ENCODE peak calls at places on chromosomes 11 and 22, in eight cellular contexts. One of them, this sample, is unnamed.

GRCh38 chr11:29713831-29714320 is 303.0 kb downstream of the KCNA4 start:
- DNase-seq in lung: no peak
- DNase-seq in spleen: no peak
- DNase-seq in tibial artery: no peak
- DNase-seq in upper lobe of right lung: no peak
- DNase-seq in A549: no peak
- DNase-seq in IMR-90: no peak
- DNase-seq in left ventricle myocardium inferior: no peak
- DNase-seq in this sample: no peak

GRCh38 chr22:44587004-44587793 is 89.2 kb upstream of the RTL6 start:
- DNase-seq in lung: no peak
- DNase-seq in upper lobe of right lung: peak
- DNase-seq in A549: no peak
- DNase-seq in IMR-90: peak
- DNase-seq in spleen: peak
- DNase-seq in tibial artery: no peak
- DNase-seq in left ventricle myocardium inferior: peak
- DNase-seq in this sample: peak

GRCh38 chr11:92845390-92846185 is 123.9 kb upstream of the MTNR1B start:
- DNase-seq in spleen: no peak
- DNase-seq in IMR-90: no peak
- DNase-seq in A549: no peak
- DNase-seq in upper lobe of right lung: no peak
- DNase-seq in tibial artery: no peak
- DNase-seq in lung: no peak
- DNase-seq in left ventricle myocardium inferior: no peak
- DNase-seq in this sample: no peak

GRCh38 chr22:42202669-42203068 is 67.8 kb downstream of the TCF20 start:
- DNase-seq in spleen: no peak
- DNase-seq in IMR-90: peak
- DNase-seq in left ventricle myocardium inferior: no peak
- DNase-seq in lung: no peak
- DNase-seq in tibial artery: no peak
- DNase-seq in upper lobe of right lung: no peak
- DNase-seq in A549: no peak
- DNase-seq in this sample: no peak

GRCh38 chr22:48045369-48045768 is 1282.9 kb downstream of the TBC1D22A start:
- DNase-seq in spleen: no peak
- DNase-seq in A549: no peak
- DNase-seq in tibial artery: no peak
- DNase-seq in upper lobe of right lung: no peak
- DNase-seq in left ventricle myocardium inferior: no peak
- DNase-seq in IMR-90: no peak
- DNase-seq in lung: no peak
- DNase-seq in this sample: no peak

GRCh38 chr11:27926469-27926868 is 181.5 kb downstream of the KIF18A start:
- DNase-seq in lung: no peak
- DNase-seq in spleen: no peak
- DNase-seq in upper lobe of right lung: no peak
- DNase-seq in left ventricle myocardium inferior: no peak
- DNase-seq in IMR-90: no peak
- DNase-seq in A549: no peak
- DNase-seq in tibial artery: no peak
- DNase-seq in this sample: no peak

GRCh38 chr22:46551321-46551720 is 13.9 kb upstream of the CELSR1 start:
- DNase-seq in tibial artery: no peak
- DNase-seq in spleen: peak
- DNase-seq in upper lobe of right lung: no peak
- DNase-seq in A549: no peak
- DNase-seq in lung: no peak
- DNase-seq in IMR-90: no peak
- DNase-seq in left ventricle myocardium inferior: peak
- DNase-seq in this sample: peak

GRCh38 chr11:102177974-102178631 is 67.9 kb downstream of the YAP1 start:
- DNase-seq in upper lobe of right lung: no peak
- DNase-seq in A549: peak
- DNase-seq in tibial artery: no peak
- DNase-seq in spleen: no peak
- DNase-seq in left ventricle myocardium inferior: no peak
- DNase-seq in IMR-90: peak
- DNase-seq in lung: no peak
- DNase-seq in this sample: no peak

GRCh38 chr22:44929348-44930015 is 80.3 kb downstream of the PHF21B start:
- DNase-seq in lung: no peak
- DNase-seq in A549: no peak
- DNase-seq in left ventricle myocardium inferior: no peak
- DNase-seq in tibial artery: no peak
- DNase-seq in upper lobe of right lung: no peak
- DNase-seq in spleen: no peak
- DNase-seq in IMR-90: no peak
- DNase-seq in this sample: no peak

GRCh38 chr11:62880231-62880802 is 379 bp upstream of the SLC3A2 start:
- DNase-seq in tibial artery: peak
- DNase-seq in A549: peak
- DNase-seq in lung: peak
- DNase-seq in IMR-90: peak
- DNase-seq in left ventricle myocardium inferior: no peak
- DNase-seq in spleen: peak
- DNase-seq in upper lobe of right lung: no peak
- DNase-seq in this sample: peak

GRCh38 chr22:40748388-40748970 is 69.2 kb downstream of the MCHR1 start:
- DNase-seq in spleen: no peak
- DNase-seq in A549: no peak
- DNase-seq in left ventricle myocardium inferior: no peak
- DNase-seq in lung: no peak
- DNase-seq in tibial artery: no peak
- DNase-seq in upper lobe of right lung: no peak
- DNase-seq in IMR-90: no peak
- DNase-seq in this sample: no peak

GRCh38 chr11:116578971-116579687 is 193.7 kb downstream of the BUD13 start:
- DNase-seq in lung: no peak
- DNase-seq in spleen: no peak
- DNase-seq in left ventricle myocardium inferior: peak
- DNase-seq in A549: no peak
- DNase-seq in upper lobe of right lung: no peak
- DNase-seq in IMR-90: no peak
- DNase-seq in tibial artery: no peak
- DNase-seq in this sample: no peak

DNA sequence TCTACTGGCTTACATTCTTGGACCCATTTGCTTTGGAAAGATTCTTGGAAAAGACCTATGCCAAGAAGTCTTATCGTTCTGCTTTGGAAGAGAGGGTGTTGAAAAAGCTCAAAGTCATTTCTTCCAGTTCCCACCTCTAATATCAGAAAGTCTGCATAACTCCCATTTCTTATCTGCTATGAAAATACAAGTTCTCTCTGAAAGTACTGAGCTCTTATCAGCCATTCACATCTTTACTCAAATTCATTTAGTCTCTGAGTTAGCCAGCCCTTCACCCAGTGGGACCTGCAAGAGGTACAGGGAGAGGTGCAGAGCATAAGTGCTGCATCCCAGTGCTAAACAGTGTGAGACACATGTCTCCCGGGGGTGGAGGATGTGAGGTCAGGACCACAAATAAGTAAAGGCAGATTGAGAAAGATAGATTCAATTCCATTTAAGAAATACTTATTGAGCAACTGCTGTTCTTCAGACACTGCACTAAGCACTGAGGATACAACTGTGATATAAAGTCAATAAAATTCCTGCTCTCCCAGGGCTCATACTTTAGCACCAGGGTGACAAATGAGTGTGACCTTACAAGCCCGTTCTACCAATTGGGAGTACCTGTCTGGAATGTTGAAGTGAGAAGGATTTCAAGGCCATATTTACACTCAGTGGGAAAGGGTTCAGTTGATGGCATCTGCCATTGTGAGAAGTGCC is 76.7 kb downstream of the PISD start:
- DNase-seq in A549: no peak
- DNase-seq in IMR-90: peak
- DNase-seq in lung: no peak
- DNase-seq in spleen: no peak
- DNase-seq in left ventricle myocardium inferior: no peak
- DNase-seq in tibial artery: no peak
- DNase-seq in upper lobe of right lung: no peak
- DNase-seq in this sample: no peak
- H3K4me3 ChIP-seq in A549: no peak
- H3K4me3 ChIP-seq in IMR-90: no peak
- H3K4me3 ChIP-seq in lung: no peak
- H3K4me3 ChIP-seq in spleen: no peak
- H3K4me3 ChIP-seq in left ventricle myocardium inferior: no peak
- H3K4me3 ChIP-seq in tibial artery: no peak
- H3K4me3 ChIP-seq in upper lobe of right lung: no peak
- H3K4me3 ChIP-seq in this sample: no peak

DNA sequence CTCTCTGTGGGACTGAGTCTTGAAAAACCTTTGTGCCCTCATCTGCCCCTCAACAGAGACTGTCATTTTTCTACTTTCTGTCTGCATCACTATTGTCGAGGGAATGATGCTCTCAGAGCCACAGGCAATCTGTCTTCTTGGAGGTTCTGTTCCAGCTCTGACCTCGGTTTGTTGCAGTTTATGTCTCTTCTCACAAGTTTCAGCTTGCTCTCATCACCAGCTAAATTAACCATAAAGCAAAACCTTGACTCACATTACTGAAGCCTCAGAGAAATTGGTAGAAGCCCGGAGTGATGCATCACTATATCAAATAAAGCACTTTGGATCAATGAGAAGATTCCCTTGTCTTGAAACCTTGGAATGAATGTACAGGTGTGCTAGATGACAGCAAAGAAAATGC is 60.6 kb upstream of the BLID start:
- DNase-seq in left ventricle myocardium inferior: no peak
- DNase-seq in upper lobe of right lung: no peak
- DNase-seq in tibial artery: no peak
- DNase-seq in A549: no peak
- DNase-seq in spleen: no peak
- DNase-seq in lung: no peak
- DNase-seq in IMR-90: no peak
- DNase-seq in this sample: no peak
- H3K4me3 ChIP-seq in left ventricle myocardium inferior: no peak
- H3K4me3 ChIP-seq in upper lobe of right lung: no peak
- H3K4me3 ChIP-seq in tibial artery: no peak
- H3K4me3 ChIP-seq in A549: no peak
- H3K4me3 ChIP-seq in spleen: no peak
- H3K4me3 ChIP-seq in lung: no peak
- H3K4me3 ChIP-seq in IMR-90: peak
- H3K4me3 ChIP-seq in this sample: no peak

DNA sequence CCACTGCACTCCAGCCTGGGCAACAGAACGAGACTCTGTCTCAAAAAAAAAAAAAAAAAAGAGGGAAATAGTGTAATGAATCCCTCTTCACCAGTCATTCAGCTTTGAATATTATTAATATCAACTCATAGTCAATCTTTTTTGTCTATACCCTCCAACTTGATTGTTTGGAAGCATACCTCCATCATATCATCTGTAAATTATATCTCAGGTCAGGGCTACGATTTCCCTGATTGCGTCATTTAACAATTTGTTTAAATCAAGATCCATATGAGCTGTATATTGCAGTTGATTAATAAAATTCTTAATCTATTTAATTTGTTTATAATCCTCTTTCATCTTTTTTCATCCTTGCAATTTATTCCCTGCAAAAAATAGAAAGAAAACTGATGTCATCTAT is 60.1 kb downstream of the USP47 start:
- DNase-seq in spleen: no peak
- DNase-seq in A549: no peak
- DNase-seq in tibial artery: no peak
- DNase-seq in left ventricle myocardium inferior: no peak
- DNase-seq in lung: no peak
- DNase-seq in upper lobe of right lung: no peak
- DNase-seq in IMR-90: no peak
- DNase-seq in this sample: no peak
- H3K4me3 ChIP-seq in spleen: no peak
- H3K4me3 ChIP-seq in A549: no peak
- H3K4me3 ChIP-seq in tibial artery: no peak
- H3K4me3 ChIP-seq in left ventricle myocardium inferior: no peak
- H3K4me3 ChIP-seq in lung: no peak
- H3K4me3 ChIP-seq in upper lobe of right lung: no peak
- H3K4me3 ChIP-seq in IMR-90: no peak
- H3K4me3 ChIP-seq in this sample: no peak

GRCh38 chr11:14522245-14522644 is 2.1 kb upstream of the PSMA1 start:
- DNase-seq in A549: no peak
- DNase-seq in upper lobe of right lung: no peak
- DNase-seq in spleen: no peak
- DNase-seq in IMR-90: no peak
- DNase-seq in left ventricle myocardium inferior: no peak
- DNase-seq in lung: no peak
- DNase-seq in tibial artery: no peak
- DNase-seq in this sample: no peak

GRCh38 chr11:14518820-14519219 is 1.4 kb downstream of the PSMA1 start:
- DNase-seq in A549: no peak
- DNase-seq in tibial artery: no peak
- DNase-seq in lung: no peak
- DNase-seq in spleen: no peak
- DNase-seq in IMR-90: no peak
- DNase-seq in upper lobe of right lung: no peak
- DNase-seq in left ventricle myocardium inferior: no peak
- DNase-seq in this sample: no peak

GRCh38 chr11:14520902-14521151 is 641 bp upstream of the PSMA1 start:
- DNase-seq in lung: no peak
- DNase-seq in IMR-90: no peak
- DNase-seq in tibial artery: no peak
- DNase-seq in A549: no peak
- DNase-seq in left ventricle myocardium inferior: no peak
- DNase-seq in upper lobe of right lung: no peak
- DNase-seq in spleen: no peak
- DNase-seq in this sample: no peak

GRCh38 chr11:14520086-14520901 is at the start of gene PSMA1:
- DNase-seq in left ventricle myocardium inferior: peak
- DNase-seq in spleen: peak
- DNase-seq in tibial artery: peak
- DNase-seq in A549: peak
- DNase-seq in lung: peak
- DNase-seq in upper lobe of right lung: peak
- DNase-seq in IMR-90: peak
- DNase-seq in this sample: peak

GRCh38 chr11:14519692-14520085 is 497 bp downstream of the PSMA1 start:
- DNase-seq in lung: no peak
- DNase-seq in IMR-90: peak
- DNase-seq in upper lobe of right lung: no peak
- DNase-seq in left ventricle myocardium inferior: no peak
- DNase-seq in spleen: no peak
- DNase-seq in tibial artery: no peak
- DNase-seq in A549: no peak
- DNase-seq in this sample: no peak
- H3K4me3 ChIP-seq in lung: peak
- H3K4me3 ChIP-seq in IMR-90: peak
- H3K4me3 ChIP-seq in upper lobe of right lung: peak
- H3K4me3 ChIP-seq in left ventricle myocardium inferior: peak
- H3K4me3 ChIP-seq in spleen: peak
- H3K4me3 ChIP-seq in tibial artery: peak
- H3K4me3 ChIP-seq in A549: peak
- H3K4me3 ChIP-seq in this sample: peak

GRCh38 chr11:5783255-5783654 is at the start of gene OR52N5:
- DNase-seq in A549: no peak
- DNase-seq in tibial artery: no peak
- DNase-seq in upper lobe of right lung: no peak
- DNase-seq in IMR-90: no peak
- DNase-seq in left ventricle myocardium inferior: no peak
- DNase-seq in lung: no peak
- DNase-seq in spleen: no peak
- DNase-seq in this sample: no peak
- H3K4me3 ChIP-seq in A549: no peak
- H3K4me3 ChIP-seq in tibial artery: no peak
- H3K4me3 ChIP-seq in upper lobe of right lung: no peak
- H3K4me3 ChIP-seq in IMR-90: no peak
- H3K4me3 ChIP-seq in left ventricle myocardium inferior: no peak
- H3K4me3 ChIP-seq in lung: no peak
- H3K4me3 ChIP-seq in spleen: no peak
- H3K4me3 ChIP-seq in this sample: no peak

GRCh38 chr11:69874984-69875673 is 55.9 kb upstream of the FGF3 start:
- DNase-seq in IMR-90: no peak
- DNase-seq in left ventricle myocardium inferior: peak
- DNase-seq in upper lobe of right lung: peak
- DNase-seq in A549: no peak
- DNase-seq in spleen: peak
- DNase-seq in lung: no peak
- DNase-seq in tibial artery: no peak
- DNase-seq in this sample: no peak
- H3K4me3 ChIP-seq in IMR-90: no peak
- H3K4me3 ChIP-seq in left ventricle myocardium inferior: no peak
- H3K4me3 ChIP-seq in upper lobe of right lung: no peak
- H3K4me3 ChIP-seq in A549: no peak
- H3K4me3 ChIP-seq in spleen: no peak
- H3K4me3 ChIP-seq in lung: no peak
- H3K4me3 ChIP-seq in tibial artery: no peak
- H3K4me3 ChIP-seq in this sample: no peak